ENCODE peak calls at places on chromosomes 16 and 17, in six cellular contexts. A is AG10803, K is WERI-Rb-1, P is psoas muscle, C is neural crest cell, F is osteoblast. D is an unnamed sample.

GRCh38 chr16:68091604-68092261 is 6.6 kb downstream of the NFATC3 start:
- DNase-seq in A (peak), K (no peak), P (no peak), C (no peak), F (peak), D (no peak)

GRCh38 chr16:85912271-85912974 is 13.5 kb downstream of the IRF8 start:
- DNase-seq in A (peak), K (no peak), P (peak), C (no peak), F (no peak), D (no peak)

GRCh38 chr17:40552806-40553693 is 12.2 kb downstream of the CCR7 start:
- DNase-seq in A (no peak), K (peak), P (peak), C (no peak), F (no peak), D (peak)

GRCh38 chr17:57391076-57391825 is 134.9 kb downstream of the MSI2 start:
- DNase-seq in A (no peak), K (no peak), P (no peak), C (no peak), F (no peak), D (no peak)

GRCh38 chr17:34171245-34171818 is 83.8 kb upstream of the CCL2 start:
- DNase-seq in A (peak), K (peak), P (peak), C (peak), F (no peak), D (no peak)

GRCh38 chr16:88904676-88905365 is 38.4 kb upstream of the PABPN1L start:
- DNase-seq in A (no peak), K (no peak), P (no peak), C (no peak), F (no peak), D (no peak)

GRCh38 chr16:6549415-6549814 is 783.2 kb upstream of the RBFOX1 start:
- DNase-seq in A (no peak), K (no peak), P (no peak), C (no peak), F (no peak), D (no peak)

GRCh38 chr17:752002-752619 is at the start of gene GEMIN4:
- DNase-seq in A (peak), K (peak), P (peak), C (peak), F (peak), D (peak)

GRCh38 chr16:53091508-53092211 is 36.9 kb downstream of the CHD9 start:
- DNase-seq in A (peak), K (no peak), P (peak), C (peak), F (peak), D (no peak)

GRCh38 chr17:56681561-56682266 is 88.2 kb downstream of the NOG start:
- DNase-seq in A (peak), K (no peak), P (no peak), C (no peak), F (peak), D (no peak)

GRCh38 chr16:86877835-86878234 is 299.5 kb downstream of the FOXL1 start:
- DNase-seq in A (no peak), K (no peak), P (no peak), C (no peak), F (no peak), D (no peak)

GRCh38 chr16:23700509-23700908 is 12.5 kb downstream of the ERN2 start:
- DNase-seq in A (no peak), K (peak), P (no peak), C (no peak), F (no peak), D (no peak)

GRCh38 chr16:65763640-65764305 is 602.7 kb upstream of the CDH5 start:
- DNase-seq in A (no peak), K (no peak), P (no peak), C (no peak), F (no peak), D (no peak)

GRCh38 chr16:21277927-21278706 is at the start of gene CRYM:
- DNase-seq in A (no peak), K (peak), P (peak), C (peak), F (peak), D (peak)

GRCh38 chr17:40317345-40317873 is 8.4 kb downstream of the RARA start:
- DNase-seq in A (peak), K (peak), P (peak), C (peak), F (peak), D (no peak)

GRCh38 chr16:50354629-50355456 is 13.9 kb downstream of the BRD7 start:
- DNase-seq in A (no peak), K (no peak), P (no peak), C (no peak), F (no peak), D (no peak)

GRCh38 chr17:39352986-39353385 is 48.4 kb downstream of the FBXL20 start:
- DNase-seq in A (no peak), K (no peak), P (no peak), C (no peak), F (no peak), D (no peak)

GRCh38 chr16:50741225-50741807 is 570 bp upstream of the CYLD start:
- DNase-seq in A (no peak), K (no peak), P (peak), C (no peak), F (no peak), D (no peak)

GRCh38 chr16:49876716-49877129 is 20.8 kb upstream of the ZNF423 start:
- DNase-seq in A (no peak), K (peak), P (peak), C (peak), F (peak), D (no peak)

GRCh38 chr16:57648590-57649442 is 19.3 kb upstream of the ADGRG3 start:
- DNase-seq in A (peak), K (peak), P (peak), C (peak), F (peak), D (no peak)

GRCh38 chr16:70430667-70431536 is 8.0 kb downstream of the ST3GAL2 start:
- DNase-seq in A (no peak), K (no peak), P (no peak), C (no peak), F (peak), D (no peak)

GRCh38 chr17:19533718-19534561 is at the start of gene SLC47A1:
- DNase-seq in A (no peak), K (peak), P (peak), C (peak), F (peak), D (peak)

GRCh38 chr17:41967141-41967920 is 736 bp downstream of the CNP start:
- DNase-seq in A (no peak), K (peak), P (peak), C (peak), F (peak), D (no peak)

GRCh38 chr16:24906199-24906808 is 60.5 kb downstream of the SLC5A11 start:
- DNase-seq in A (peak), K (no peak), P (no peak), C (no peak), F (peak), D (no peak)
- TF ChIP-seq CTCF in A (peak), K (peak), P (peak), C (peak), F (peak), D (peak)

GRCh38 chr17:82823004-82823403 is 16.8 kb downstream of the ZNF750 start:
- DNase-seq in A (no peak), K (peak), P (no peak), C (no peak), F (no peak), D (peak)
- TF ChIP-seq CTCF in A (no peak), K (peak), P (peak), C (peak), F (peak), D (peak)

GRCh38 chr16:54929090-54930033 is 1.3 kb upstream of the IRX5 start:
- DNase-seq in A (peak), K (peak), P (peak), C (peak), F (peak), D (peak)

GRCh38 chr16:54931041-54931756 is 534 bp downstream of the IRX5 start:
- DNase-seq in A (no peak), K (peak), P (peak), C (peak), F (peak), D (no peak)

GRCh38 chr16:54931757-54932660 is 1.3 kb downstream of the IRX5 start:
- DNase-seq in A (no peak), K (no peak), P (peak), C (no peak), F (peak), D (peak)

GRCh38 chr16:54928421-54929089 is 2.1 kb upstream of the IRX5 start:
- DNase-seq in A (peak), K (peak), P (peak), C (peak), F (peak), D (no peak)

GRCh38 chr16:54930034-54930938 is at the start of gene IRX5:
- DNase-seq in A (peak), K (peak), P (peak), C (peak), F (peak), D (peak)
- TF ChIP-seq CTCF in A (peak), K (no peak), P (peak), C (peak), F (peak), D (no peak)

GRCh38 chr17:43324205-43324893 is 74.4 kb upstream of the ARL4D start:
- DNase-seq in A (peak), K (no peak), P (no peak), C (no peak), F (no peak), D (no peak)
- TF ChIP-seq CTCF in A (peak), K (peak), P (peak), C (no peak), F (peak), D (peak)

DNA sequence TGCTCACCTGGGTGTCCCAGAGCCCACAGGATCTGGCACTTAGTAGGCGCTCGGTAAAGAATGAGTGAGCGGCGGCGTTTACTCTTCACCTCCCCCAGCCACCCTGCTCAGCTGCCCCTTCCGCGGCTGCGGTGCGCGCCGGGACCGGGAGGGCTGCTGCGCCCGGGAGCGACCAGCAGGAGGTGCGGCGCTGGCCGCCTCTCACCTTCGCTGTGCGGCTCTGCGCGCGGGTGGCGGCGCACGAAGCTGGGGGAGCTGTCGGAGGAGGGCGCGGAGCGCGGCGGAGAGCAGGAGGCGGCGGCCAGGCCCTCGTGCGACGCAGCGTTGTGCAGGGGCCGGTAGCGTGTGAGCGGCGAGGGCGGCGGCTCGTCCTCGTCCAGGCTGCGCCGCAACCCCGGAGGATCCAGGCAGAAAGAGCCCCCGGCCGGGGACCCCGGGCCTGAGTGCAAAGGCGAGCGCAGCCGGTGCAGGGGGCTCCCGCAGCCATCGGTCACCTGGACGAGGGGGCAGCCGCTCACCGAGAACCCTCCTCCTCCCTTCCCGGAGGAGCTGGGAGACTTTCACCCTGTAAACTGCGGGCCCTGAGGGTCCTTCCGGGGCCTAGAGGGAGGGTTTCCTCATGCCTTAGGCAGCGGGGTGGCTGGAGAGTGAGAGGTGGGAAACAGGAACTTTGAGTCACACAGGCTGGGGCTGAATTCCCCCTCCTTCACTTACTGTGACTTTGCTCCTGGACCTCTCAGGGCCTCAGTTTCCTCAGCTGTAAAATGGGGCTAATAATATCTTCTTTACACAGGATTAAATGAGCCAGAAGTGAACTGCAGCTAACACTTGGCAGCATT is 12.5 kb downstream of the SAMD14 start:
- DNase-seq in A (peak), K (no peak), P (peak), C (peak), F (peak), D (no peak)
- TF ChIP-seq CTCF in A (peak), K (peak), P (peak), C (peak), F (peak), D (peak)

GRCh38 chr17:68600123-68600880 is 865 bp downstream of the FAM20A start:
- DNase-seq in A (no peak), K (peak), P (peak), C (peak), F (peak), D (no peak)
- TF ChIP-seq CTCF in A (no peak), K (peak), P (no peak), C (no peak), F (no peak), D (peak)

GRCh38 chr17:79065105-79065670 is 9.4 kb upstream of the ENGASE start:
- DNase-seq in A (peak), K (peak), P (no peak), C (peak), F (peak), D (no peak)
- TF ChIP-seq CTCF in A (peak), K (peak), P (peak), C (peak), F (peak), D (peak)

GRCh38 chr16:69286941-69287713 is 24.0 kb upstream of the VPS4A start:
- DNase-seq in A (peak), K (no peak), P (peak), C (peak), F (peak), D (no peak)
- TF ChIP-seq CTCF in A (peak), K (no peak), P (peak), C (peak), F (peak), D (peak)

D was measured in chondrocyte.